ENCODE peak calls at places on chromosomes 12 and 14, in four cellular contexts. One of them, this sample, is unnamed.

GRCh38 chr12:14885718-14886201 is at the start of gene MGP:
- DNase-seq in WTC11: no peak
- DNase-seq in NCI-H1694 treated with DMSO at 0.1 percent for 48 hours: no peak
- DNase-seq in naive thymus-derived CD4-positive, alpha-beta T cell: no peak
- DNase-seq in this sample: no peak

GRCh38 chr12:50059440-50060119 is 2.2 kb downstream of the ASIC1 start:
- DNase-seq in WTC11: no peak
- DNase-seq in NCI-H1694 treated with DMSO at 0.1 percent for 48 hours: no peak
- DNase-seq in naive thymus-derived CD4-positive, alpha-beta T cell: peak; percentile 54
- DNase-seq in this sample: no peak

GRCh38 chr12:45075575-45076282 is 24.8 kb upstream of the DBX2 start:
- DNase-seq in naive thymus-derived CD4-positive, alpha-beta T cell: no peak
- DNase-seq in NCI-H1694 treated with DMSO at 0.1 percent for 48 hours: no peak
- DNase-seq in WTC11: no peak
- DNase-seq in this sample: no peak

GRCh38 chr14:93017898-93018297 is 94.9 kb downstream of the CHGA start:
- DNase-seq in NCI-H1694 treated with DMSO at 0.1 percent for 48 hours: no peak
- DNase-seq in naive thymus-derived CD4-positive, alpha-beta T cell: no peak
- DNase-seq in WTC11: no peak
- DNase-seq in this sample: no peak

GRCh38 chr12:92076106-92076505 is 69.5 kb downstream of the BTG1 start:
- DNase-seq in NCI-H1694 treated with DMSO at 0.1 percent for 48 hours: no peak
- DNase-seq in naive thymus-derived CD4-positive, alpha-beta T cell: no peak
- DNase-seq in WTC11: no peak
- DNase-seq in this sample: no peak

GRCh38 chr14:65224799-65225198 is 122.5 kb upstream of the MAX start:
- DNase-seq in naive thymus-derived CD4-positive, alpha-beta T cell: no peak
- DNase-seq in NCI-H1694 treated with DMSO at 0.1 percent for 48 hours: peak; percentile 84
- DNase-seq in WTC11: no peak
- DNase-seq in this sample: no peak

GRCh38 chr12:125552223-125552747 is 487.1 kb downstream of the AACS start:
- DNase-seq in WTC11: no peak
- DNase-seq in naive thymus-derived CD4-positive, alpha-beta T cell: no peak
- DNase-seq in NCI-H1694 treated with DMSO at 0.1 percent for 48 hours: no peak
- DNase-seq in this sample: no peak

GRCh38 chr12:103093499-103094106 is 136.1 kb downstream of the ASCL1 start:
- DNase-seq in WTC11: no peak
- DNase-seq in naive thymus-derived CD4-positive, alpha-beta T cell: no peak
- DNase-seq in NCI-H1694 treated with DMSO at 0.1 percent for 48 hours: no peak
- DNase-seq in this sample: peak; percentile 30

GRCh38 chr14:86038401-86038985 is 508.5 kb downstream of the FLRT2 start:
- DNase-seq in naive thymus-derived CD4-positive, alpha-beta T cell: peak; percentile 28
- DNase-seq in WTC11: peak; percentile 69
- DNase-seq in NCI-H1694 treated with DMSO at 0.1 percent for 48 hours: peak; percentile 38
- DNase-seq in this sample: no peak

GRCh38 chr14:37824936-37825698 is 229.7 kb downstream of the TTC6 start:
- DNase-seq in WTC11: no peak
- DNase-seq in NCI-H1694 treated with DMSO at 0.1 percent for 48 hours: peak; percentile 35
- DNase-seq in naive thymus-derived CD4-positive, alpha-beta T cell: no peak
- DNase-seq in this sample: no peak

This sample was measured in trophoblast cell.